ENCODE peak calls at places on chromosome 3, in four cellular contexts. T, O, X and H are unnamed samples.

GRCh38 chr3:166810741-166811445 is 569.2 kb downstream of the ZBBX start:
- DNase-seq in T (no peak), O (no peak), X (no peak), H (no peak)

GRCh38 chr3:19885468-19885867 is 48.5 kb downstream of the EFHB start:
- DNase-seq in T (peak; percentile 48), O (peak; percentile 44), X (peak; percentile 8), H (no peak)

GRCh38 chr3:15097889-15098288 is 1.1 kb downstream of the RBSN start:
- DNase-seq in T (peak; percentile 19), O (no peak), X (no peak), H (no peak)

GRCh38 chr3:197021231-197021630 is 8.4 kb downstream of the MELTF start:
- DNase-seq in T (no peak), O (no peak), X (no peak), H (no peak)

GRCh38 chr3:52453496-52454234 is at the start of gene TNNC1:
- DNase-seq in T (no peak), O (no peak), X (peak; percentile 76), H (peak; percentile 59)

GRCh38 chr3:185982632-185983031 is 44.8 kb upstream of the TRA2B start:
- DNase-seq in T (no peak), O (no peak), X (no peak), H (no peak)

GRCh38 chr3:52085883-52086282 is 29.5 kb upstream of the DUSP7 start:
- DNase-seq in T (no peak), O (no peak), X (no peak), H (peak; percentile 4)

GRCh38 chr3:98914210-98915080 is 12.9 kb upstream of the DCBLD2 start:
- DNase-seq in T (peak; percentile 65), O (peak; percentile 91), X (no peak), H (no peak)

GRCh38 chr3:101780661-101781060 is 1.6 kb downstream of the NXPE3 start:
- DNase-seq in T (peak; percentile 85), O (peak; percentile 70), X (peak; percentile 22), H (no peak)

GRCh38 chr3:42710323-42711021 is 7.9 kb upstream of the HHATL start:
- DNase-seq in T (no peak), O (no peak), X (no peak), H (no peak)

GRCh38 chr3:77506384-77506783 is 466.5 kb downstream of the ROBO2 start:
- DNase-seq in T (no peak), O (no peak), X (no peak), H (no peak)

GRCh38 chr3:83302091-83302490 is 1540.6 kb upstream of the GBE1 start:
- DNase-seq in T (no peak), O (no peak), X (no peak), H (no peak)

GRCh38 chr3:107506458-107506857 is 16.3 kb upstream of the BBX start:
- DNase-seq in T (peak; percentile 64), O (no peak), X (no peak), H (no peak)

GRCh38 chr3:29247088-29247745 is 33.7 kb upstream of the RBMS3 start:
- DNase-seq in T (peak; percentile 26), O (no peak), X (no peak), H (no peak)

DNA sequence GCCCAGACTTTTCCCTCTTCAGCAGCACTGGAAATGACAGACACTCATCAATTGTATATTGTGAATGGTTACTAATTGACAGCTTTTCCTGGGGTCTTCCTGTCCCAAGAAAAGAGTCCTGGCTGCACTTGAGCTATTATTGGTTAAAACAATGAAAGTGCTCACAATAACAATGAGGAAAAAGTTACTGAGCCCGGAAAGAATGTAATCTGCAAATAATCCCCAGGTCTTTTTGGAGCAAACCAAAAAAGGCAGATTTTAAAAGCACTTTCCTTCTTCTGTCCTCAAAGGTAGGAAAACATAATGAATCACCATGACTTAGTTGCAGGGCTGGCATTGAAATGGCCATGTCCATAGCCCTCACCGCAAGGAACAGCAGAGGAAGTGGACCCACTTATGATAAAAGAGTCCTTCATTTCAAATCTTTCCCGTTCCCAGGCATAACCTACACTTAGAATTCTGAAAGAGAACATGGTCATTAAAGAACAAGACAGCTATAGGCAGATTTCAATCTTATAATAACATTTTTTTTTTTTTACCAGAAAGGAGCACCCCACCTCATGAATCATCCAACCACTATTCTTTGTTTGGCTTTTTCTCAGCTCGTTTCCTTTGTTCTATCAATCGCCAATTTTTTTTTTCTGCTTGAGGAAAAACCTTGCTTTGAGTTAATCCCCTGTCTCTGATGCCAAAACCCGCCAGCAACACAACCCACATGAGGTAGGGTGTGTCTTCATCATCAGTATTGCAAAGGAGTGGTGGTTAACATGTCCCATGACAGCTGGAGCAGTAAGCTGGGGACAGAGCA is 35.5 kb upstream of the ATP1B3 start:
- DNase-seq in T (peak; percentile 71), O (no peak), X (no peak), H (no peak)
- H3K4me3 ChIP-seq in T (no peak overlapping the region), O (no peak overlapping the region), X (no peak overlapping the region), H (no peak overlapping the region)

GRCh38 chr3:139672884-139673283 is 4.9 kb downstream of the NMNAT3 start:
- DNase-seq in T (no peak), O (no peak), X (no peak), H (no peak)

GRCh38 chr3:139677341-139678155 is at the start of gene NMNAT3:
- DNase-seq in T (peak; percentile 81), O (peak; percentile 73), X (peak; percentile 83), H (peak; percentile 84)

GRCh38 chr3:139676634-139677197 is 1.1 kb downstream of the NMNAT3 start:
- DNase-seq in T (no peak), O (no peak), X (no peak), H (no peak)

GRCh38 chr3:139674585-139675260 is 3.0 kb downstream of the NMNAT3 start:
- DNase-seq in T (peak; percentile 75), O (no peak), X (no peak), H (no peak)

GRCh38 chr3:139675327-139675726 is 2.4 kb downstream of the NMNAT3 start:
- DNase-seq in T (no peak), O (no peak), X (no peak), H (no peak)
- H3K4me3 ChIP-seq in T (no peak overlapping the region), O (no peak overlapping the region), X (no peak overlapping the region), H (no peak overlapping the region)

GRCh38 chr3:4467522-4467867 is 426 bp upstream of the SUMF1 start:
- DNase-seq in T (no peak), O (no peak), X (no peak), H (no peak)
- H3K4me3 ChIP-seq in T (peak overlapping the region; percentile 88), O (peak overlapping the region; percentile 74), X (peak overlapping the region; percentile 96), H (peak overlapping the region; percentile 80)

GRCh38 chr3:13878711-13879101 is 1.2 kb downstream of the WNT7A start:
- DNase-seq in T (peak; percentile 42), O (no peak), X (no peak), H (no peak)

GRCh38 chr3:13879102-13879945 is 547 bp downstream of the WNT7A start:
- DNase-seq in T (peak; percentile 53), O (no peak), X (no peak), H (no peak)

GRCh38 chr3:13881536-13882410 is 1.9 kb upstream of the WNT7A start:
- DNase-seq in T (no peak), O (no peak), X (no peak), H (no peak)

GRCh38 chr3:13880811-13881156 is 913 bp upstream of the WNT7A start:
- DNase-seq in T (no peak), O (no peak), X (no peak), H (no peak)

DNA sequence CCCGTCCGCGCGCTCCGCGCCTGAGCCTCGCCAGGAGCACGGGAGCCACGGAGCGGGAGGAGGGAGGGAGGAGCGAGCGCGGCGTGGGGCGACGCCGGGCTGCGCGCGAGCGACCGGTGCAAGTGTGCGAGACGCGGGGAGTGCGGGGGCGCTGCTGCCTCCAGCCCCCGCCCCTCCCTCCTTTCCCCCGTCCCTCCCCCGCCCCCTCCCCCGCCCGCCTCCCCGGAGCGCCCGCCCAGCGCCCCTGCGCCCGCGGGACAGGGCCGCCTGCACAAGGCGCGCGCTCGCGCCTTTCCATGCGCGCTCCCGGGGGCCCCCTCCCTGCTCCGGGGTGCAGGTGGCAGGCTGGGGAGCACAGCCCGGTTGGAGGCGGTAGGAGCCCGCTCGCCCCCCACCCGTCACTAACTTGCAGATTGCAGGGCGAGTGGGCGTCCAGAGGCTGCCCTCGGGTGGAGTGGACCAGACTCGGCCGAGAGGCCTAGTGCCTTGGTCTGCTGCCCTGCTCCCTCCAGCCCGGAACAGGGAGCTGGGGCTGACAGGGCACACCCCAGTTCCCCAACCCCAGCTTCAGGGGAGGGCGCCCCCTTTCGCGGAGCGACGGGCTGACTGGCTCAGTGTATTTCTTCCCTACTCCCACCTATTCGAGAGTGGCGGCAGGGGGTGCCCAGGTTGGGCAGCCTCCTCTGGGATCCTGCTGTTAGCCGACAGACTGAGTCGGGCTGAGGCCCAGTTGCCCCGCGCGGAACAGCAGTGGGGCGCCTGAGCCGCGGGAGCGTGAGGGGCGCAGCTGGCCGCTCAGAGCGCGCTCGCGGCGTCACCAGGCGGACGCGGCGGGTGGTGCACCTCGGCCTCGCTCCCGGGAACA is at the start of gene WNT7A:
- DNase-seq in T (peak; percentile 77), O (peak; percentile 41), X (no peak), H (no peak)
- H3K4me3 ChIP-seq in T (peak within 1 kb of the TSS; percentile 66), O (peak within 1 kb of the TSS; percentile 53), X (peak within 1 kb of the TSS; percentile 28), H (peak within 1 kb of the TSS; percentile 46)

GRCh38 chr3:46646700-46647099 is 34.4 kb downstream of the FAM240A start:
- DNase-seq in T (peak; percentile 79), O (no peak), X (no peak), H (no peak)
- H3K4me3 ChIP-seq in T (no peak overlapping the region), O (no peak overlapping the region), X (no peak overlapping the region), H (no peak overlapping the region)

DNA sequence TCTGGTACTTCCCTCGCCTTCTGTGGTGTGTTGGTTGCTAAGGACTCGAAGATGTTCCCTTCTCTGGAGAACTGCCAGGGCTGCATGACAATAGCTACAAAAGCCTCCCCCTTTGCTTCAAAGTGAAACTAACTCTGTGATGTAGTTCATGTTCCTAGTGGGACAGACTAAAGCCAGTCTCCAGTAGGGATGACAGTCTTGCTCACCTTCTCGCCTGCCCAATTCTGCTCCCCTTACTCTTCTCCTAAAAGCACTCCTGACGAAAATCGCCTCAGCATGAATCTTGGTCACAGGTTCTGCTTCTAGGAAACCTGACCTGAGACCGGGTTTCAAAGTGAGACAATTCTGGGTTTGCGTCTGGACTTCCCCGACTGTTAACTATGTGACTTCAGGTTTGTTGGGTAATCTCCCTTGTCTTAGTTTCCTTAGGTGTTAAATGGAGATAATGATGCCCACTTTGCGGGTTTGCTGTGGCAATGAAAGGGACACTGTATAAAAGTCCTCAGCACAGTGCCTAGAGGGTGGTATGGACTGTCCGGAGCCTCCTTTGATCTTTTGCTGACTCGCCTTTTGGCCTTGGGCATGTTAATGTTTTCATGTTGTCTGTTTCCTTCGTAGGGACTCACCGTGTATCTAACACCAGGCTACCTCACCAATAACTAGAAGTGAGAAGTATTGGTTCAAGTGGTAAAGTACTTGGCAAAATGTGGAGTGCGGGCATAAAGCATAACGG is 24.9 kb upstream of the THRB start:
- DNase-seq in T (no peak), O (no peak), X (peak; percentile 35), H (no peak)
- H3K4me3 ChIP-seq in T (no peak overlapping the region), O (no peak overlapping the region), X (no peak overlapping the region), H (no peak overlapping the region)

GRCh38 chr3:133825969-133826727 is 20.5 kb downstream of the SRPRB start:
- DNase-seq in T (no peak), O (no peak), X (no peak), H (no peak)

GRCh38 chr3:133820129-133820528 is 14.5 kb downstream of the SRPRB start:
- DNase-seq in T (peak; percentile 48), O (no peak), X (no peak), H (no peak)

GRCh38 chr3:133821767-133822638 is 16.4 kb downstream of the SRPRB start:
- DNase-seq in T (peak; percentile 77), O (no peak), X (peak; percentile 87), H (peak; percentile 78)

GRCh38 chr3:133824961-133825485 is 19.4 kb downstream of the SRPRB start:
- DNase-seq in T (no peak), O (no peak), X (no peak), H (no peak)

GRCh38 chr3:133820889-133821675 is 15.5 kb downstream of the SRPRB start:
- DNase-seq in T (no peak), O (no peak), X (no peak), H (no peak)
- H3K4me3 ChIP-seq in T (no peak overlapping the region), O (no peak overlapping the region), X (no peak overlapping the region), H (no peak overlapping the region)